ENCODE peak calls at places on chromosomes 4 and X, in six cellular contexts. L is foreskin fibroblast; D is A673; U is stimulated activated CD4-positive, alpha-beta T cell treated with anti-CD3 and anti-CD28 coated beads, TNF-alpha, amount 100 ng/mL, for 1 hour; F is AG09309; S is glutamatergic neuron. C is an unnamed sample.

GRCh38 chr4:65437102-65437501 is 233.2 kb downstream of the EPHA5 start:
- DNase-seq in L (no peak), D (peak), U (no peak), F (no peak), S (no peak), C (no peak)

GRCh38 chrX:150365051-150365952 is 2.2 kb downstream of the MAMLD1 start:
- DNase-seq in L (peak), D (peak), U (no peak), F (no peak), S (peak), C (peak)

GRCh38 chr4:77001907-77002306 is 52.4 kb downstream of the SEPTIN11 start:
- DNase-seq in L (no peak), D (peak), U (no peak), F (no peak), S (no peak), C (peak)

GRCh38 chr4:183413562-183414200 is 30.8 kb upstream of the CDKN2AIP start:
- DNase-seq in L (no peak), D (no peak), U (no peak), F (no peak), S (no peak), C (no peak)

GRCh38 chrX:1453951-1454785 is 1.5 kb upstream of the ASMTL start:
- DNase-seq in L (peak), D (peak), U (peak), F (peak), S (peak), C (peak)

GRCh38 chr4:87697272-87697671 is 47.2 kb downstream of the DMP1 start:
- DNase-seq in L (no peak), D (no peak), U (no peak), F (no peak), S (no peak), C (peak)

GRCh38 chrX:38095971-38096529 is 89.7 kb downstream of the SYTL5 start:
- DNase-seq in L (no peak), D (no peak), U (no peak), F (no peak), S (no peak), C (no peak)

GRCh38 chrX:154030266-154030665 is 10.6 kb upstream of the IRAK1 start:
- DNase-seq in L (no peak), D (no peak), U (no peak), F (no peak), S (no peak), C (no peak)